ENCODE peak calls at places on chromosomes 1 and 21, in eight cellular contexts. One of them, this sample, is unnamed.

GRCh38 chr1:36284517-36284916 is 21.7 kb upstream of the SH3D21 start:
- DNase-seq in GM23338: no peak
- DNase-seq in epithelial cell of esophagus: no peak
- DNase-seq in dorsolateral prefrontal cortex: no peak
- DNase-seq in natural killer cell: no peak
- DNase-seq in RWPE1: no peak
- DNase-seq in HCT116: no peak
- DNase-seq in fibroblast of the aortic adventitia: no peak
- DNase-seq in this sample: no peak

GRCh38 chr1:200207711-200208126 is 180.2 kb downstream of the NR5A2 start:
- DNase-seq in fibroblast of the aortic adventitia: no peak
- DNase-seq in natural killer cell: no peak
- DNase-seq in epithelial cell of esophagus: peak
- DNase-seq in RWPE1: no peak
- DNase-seq in HCT116: no peak
- DNase-seq in GM23338: no peak
- DNase-seq in dorsolateral prefrontal cortex: no peak
- DNase-seq in this sample: peak

GRCh38 chr1:5648410-5649165 is 343.6 kb downstream of the NPHP4 start:
- DNase-seq in natural killer cell: no peak
- DNase-seq in dorsolateral prefrontal cortex: no peak
- DNase-seq in epithelial cell of esophagus: peak
- DNase-seq in fibroblast of the aortic adventitia: no peak
- DNase-seq in GM23338: no peak
- DNase-seq in RWPE1: no peak
- DNase-seq in HCT116: no peak
- DNase-seq in this sample: no peak

GRCh38 chr21:23152130-23152529 is 2153.9 kb downstream of the NCAM2 start:
- DNase-seq in natural killer cell: no peak
- DNase-seq in dorsolateral prefrontal cortex: no peak
- DNase-seq in GM23338: no peak
- DNase-seq in fibroblast of the aortic adventitia: no peak
- DNase-seq in HCT116: no peak
- DNase-seq in RWPE1: no peak
- DNase-seq in epithelial cell of esophagus: no peak
- DNase-seq in this sample: no peak

GRCh38 chr1:212752934-212753497 is 38.6 kb downstream of the NSL1 start:
- DNase-seq in RWPE1: no peak
- DNase-seq in HCT116: no peak
- DNase-seq in fibroblast of the aortic adventitia: peak
- DNase-seq in GM23338: no peak
- DNase-seq in epithelial cell of esophagus: no peak
- DNase-seq in natural killer cell: no peak
- DNase-seq in dorsolateral prefrontal cortex: no peak
- DNase-seq in this sample: no peak

GRCh38 chr1:231359113-231359512 is 21.0 kb downstream of the SPRTN start:
- DNase-seq in fibroblast of the aortic adventitia: peak
- DNase-seq in dorsolateral prefrontal cortex: no peak
- DNase-seq in HCT116: no peak
- DNase-seq in RWPE1: no peak
- DNase-seq in epithelial cell of esophagus: peak
- DNase-seq in natural killer cell: no peak
- DNase-seq in GM23338: no peak
- DNase-seq in this sample: peak

GRCh38 chr1:30781906-30782305 is 24.3 kb upstream of the LAPTM5 start:
- DNase-seq in dorsolateral prefrontal cortex: no peak
- DNase-seq in natural killer cell: no peak
- DNase-seq in GM23338: no peak
- DNase-seq in HCT116: no peak
- DNase-seq in fibroblast of the aortic adventitia: no peak
- DNase-seq in RWPE1: no peak
- DNase-seq in epithelial cell of esophagus: no peak
- DNase-seq in this sample: no peak

GRCh38 chr1:165686121-165686970 is 12.0 kb downstream of the ALDH9A1 start:
- DNase-seq in fibroblast of the aortic adventitia: no peak
- DNase-seq in HCT116: no peak
- DNase-seq in dorsolateral prefrontal cortex: no peak
- DNase-seq in natural killer cell: no peak
- DNase-seq in epithelial cell of esophagus: no peak
- DNase-seq in GM23338: peak
- DNase-seq in RWPE1: no peak
- DNase-seq in this sample: no peak

GRCh38 chr1:102941364-102941947 is 166.9 kb downstream of the COL11A1 start:
- DNase-seq in fibroblast of the aortic adventitia: no peak
- DNase-seq in HCT116: no peak
- DNase-seq in natural killer cell: no peak
- DNase-seq in RWPE1: peak
- DNase-seq in epithelial cell of esophagus: peak
- DNase-seq in GM23338: peak
- DNase-seq in dorsolateral prefrontal cortex: no peak
- DNase-seq in this sample: peak

GRCh38 chr21:38254970-38255369 is 1.8 kb upstream of the KCNJ15 start:
- DNase-seq in fibroblast of the aortic adventitia: no peak
- DNase-seq in natural killer cell: no peak
- DNase-seq in epithelial cell of esophagus: no peak
- DNase-seq in RWPE1: no peak
- DNase-seq in GM23338: no peak
- DNase-seq in dorsolateral prefrontal cortex: no peak
- DNase-seq in HCT116: no peak
- DNase-seq in this sample: no peak

GRCh38 chr1:91830242-91831131 is 55.5 kb downstream of the TGFBR3 start:
- DNase-seq in natural killer cell: no peak
- DNase-seq in HCT116: no peak
- DNase-seq in epithelial cell of esophagus: peak
- DNase-seq in fibroblast of the aortic adventitia: peak
- DNase-seq in GM23338: no peak
- DNase-seq in RWPE1: no peak
- DNase-seq in dorsolateral prefrontal cortex: peak
- DNase-seq in this sample: peak

GRCh38 chr1:35537788-35538187 is 19.4 kb downstream of the KIAA0319L start:
- DNase-seq in fibroblast of the aortic adventitia: no peak
- DNase-seq in natural killer cell: no peak
- DNase-seq in HCT116: no peak
- DNase-seq in GM23338: no peak
- DNase-seq in dorsolateral prefrontal cortex: no peak
- DNase-seq in epithelial cell of esophagus: no peak
- DNase-seq in RWPE1: no peak
- DNase-seq in this sample: no peak

GRCh38 chr1:192983349-192983980 is 75.7 kb downstream of the UCHL5 start:
- DNase-seq in GM23338: no peak
- DNase-seq in fibroblast of the aortic adventitia: no peak
- DNase-seq in dorsolateral prefrontal cortex: no peak
- DNase-seq in epithelial cell of esophagus: peak
- DNase-seq in HCT116: no peak
- DNase-seq in RWPE1: peak
- DNase-seq in natural killer cell: no peak
- DNase-seq in this sample: no peak

GRCh38 chr1:13828454-13829151 is 128.6 kb downstream of the PRDM2 start:
- DNase-seq in RWPE1: peak
- DNase-seq in HCT116: peak
- DNase-seq in natural killer cell: no peak
- DNase-seq in epithelial cell of esophagus: peak
- DNase-seq in fibroblast of the aortic adventitia: no peak
- DNase-seq in dorsolateral prefrontal cortex: no peak
- DNase-seq in GM23338: peak
- DNase-seq in this sample: no peak

GRCh38 chr1:33257759-33258712 is 1.7 kb downstream of the ZNF362 start:
- DNase-seq in GM23338: no peak
- DNase-seq in natural killer cell: no peak
- DNase-seq in epithelial cell of esophagus: peak
- DNase-seq in fibroblast of the aortic adventitia: peak
- DNase-seq in RWPE1: no peak
- DNase-seq in HCT116: no peak
- DNase-seq in dorsolateral prefrontal cortex: no peak
- DNase-seq in this sample: no peak

GRCh38 chr1:28751315-28752056 is 14.7 kb downstream of the YTHDF2 start:
- DNase-seq in GM23338: no peak
- DNase-seq in fibroblast of the aortic adventitia: peak
- DNase-seq in HCT116: no peak
- DNase-seq in natural killer cell: no peak
- DNase-seq in RWPE1: peak
- DNase-seq in dorsolateral prefrontal cortex: no peak
- DNase-seq in epithelial cell of esophagus: peak
- DNase-seq in this sample: peak

GRCh38 chr1:241847796-241848668 is at the start of gene EXO1:
- DNase-seq in dorsolateral prefrontal cortex: peak
- DNase-seq in RWPE1: peak
- DNase-seq in fibroblast of the aortic adventitia: peak
- DNase-seq in epithelial cell of esophagus: peak
- DNase-seq in natural killer cell: peak
- DNase-seq in GM23338: peak
- DNase-seq in HCT116: peak
- DNase-seq in this sample: peak

GRCh38 chr1:19325368-19325957 is 13.3 kb downstream of the SLC66A1 start:
- DNase-seq in fibroblast of the aortic adventitia: no peak
- DNase-seq in epithelial cell of esophagus: no peak
- DNase-seq in RWPE1: no peak
- DNase-seq in GM23338: no peak
- DNase-seq in dorsolateral prefrontal cortex: no peak
- DNase-seq in HCT116: no peak
- DNase-seq in natural killer cell: no peak
- DNase-seq in this sample: no peak

GRCh38 chr1:17653728-17654351 is 101.3 kb upstream of the ACTL8 start:
- DNase-seq in RWPE1: peak
- DNase-seq in GM23338: peak
- DNase-seq in natural killer cell: no peak
- DNase-seq in dorsolateral prefrontal cortex: peak
- DNase-seq in epithelial cell of esophagus: peak
- DNase-seq in fibroblast of the aortic adventitia: peak
- DNase-seq in HCT116: no peak
- DNase-seq in this sample: peak

GRCh38 chr1:2529776-2530500 is at the start of gene HES5:
- DNase-seq in dorsolateral prefrontal cortex: peak
- DNase-seq in natural killer cell: no peak
- DNase-seq in fibroblast of the aortic adventitia: no peak
- DNase-seq in RWPE1: no peak
- DNase-seq in HCT116: no peak
- DNase-seq in GM23338: peak
- DNase-seq in epithelial cell of esophagus: no peak
- DNase-seq in this sample: no peak

GRCh38 chr1:2532485-2533160 is 2.6 kb upstream of the HES5 start:
- DNase-seq in GM23338: no peak
- DNase-seq in RWPE1: no peak
- DNase-seq in epithelial cell of esophagus: no peak
- DNase-seq in fibroblast of the aortic adventitia: no peak
- DNase-seq in dorsolateral prefrontal cortex: no peak
- DNase-seq in natural killer cell: no peak
- DNase-seq in HCT116: no peak
- DNase-seq in this sample: no peak

GRCh38 chr1:2528611-2528965 is 1.5 kb downstream of the HES5 start:
- DNase-seq in epithelial cell of esophagus: no peak
- DNase-seq in HCT116: no peak
- DNase-seq in RWPE1: no peak
- DNase-seq in natural killer cell: no peak
- DNase-seq in fibroblast of the aortic adventitia: no peak
- DNase-seq in dorsolateral prefrontal cortex: no peak
- DNase-seq in GM23338: no peak
- DNase-seq in this sample: no peak

GRCh38 chr1:2528966-2529750 is 905 bp downstream of the HES5 start:
- DNase-seq in GM23338: peak
- DNase-seq in dorsolateral prefrontal cortex: no peak
- DNase-seq in epithelial cell of esophagus: no peak
- DNase-seq in fibroblast of the aortic adventitia: no peak
- DNase-seq in natural killer cell: peak
- DNase-seq in RWPE1: no peak
- DNase-seq in HCT116: no peak
- DNase-seq in this sample: no peak

GRCh38 chr1:2530501-2531361 is 668 bp upstream of the HES5 start:
- DNase-seq in HCT116: no peak
- DNase-seq in epithelial cell of esophagus: peak
- DNase-seq in fibroblast of the aortic adventitia: no peak
- DNase-seq in dorsolateral prefrontal cortex: peak
- DNase-seq in natural killer cell: no peak
- DNase-seq in RWPE1: no peak
- DNase-seq in GM23338: no peak
- DNase-seq in this sample: peak
- TF ChIP-seq CTCF in HCT116: no peak
- TF ChIP-seq CTCF in epithelial cell of esophagus: peak
- TF ChIP-seq CTCF in fibroblast of the aortic adventitia: no peak
- TF ChIP-seq CTCF in dorsolateral prefrontal cortex: no peak
- TF ChIP-seq CTCF in natural killer cell: no peak
- TF ChIP-seq CTCF in RWPE1: no peak
- TF ChIP-seq CTCF in GM23338: no peak
- TF ChIP-seq CTCF in this sample: peak

GRCh38 chr1:116668277-116668676 is 744 bp upstream of the IGSF3 start:
- DNase-seq in dorsolateral prefrontal cortex: no peak
- DNase-seq in GM23338: no peak
- DNase-seq in RWPE1: no peak
- DNase-seq in natural killer cell: no peak
- DNase-seq in fibroblast of the aortic adventitia: no peak
- DNase-seq in HCT116: no peak
- DNase-seq in epithelial cell of esophagus: no peak
- DNase-seq in this sample: no peak
- TF ChIP-seq CTCF in dorsolateral prefrontal cortex: no peak
- TF ChIP-seq CTCF in GM23338: no peak
- TF ChIP-seq CTCF in RWPE1: no peak
- TF ChIP-seq CTCF in natural killer cell: no peak
- TF ChIP-seq CTCF in fibroblast of the aortic adventitia: no peak
- TF ChIP-seq CTCF in HCT116: no peak
- TF ChIP-seq CTCF in epithelial cell of esophagus: no peak
- TF ChIP-seq CTCF in this sample: no peak

GRCh38 chr1:3679098-3679555 is 26.8 kb downstream of the TP73 start:
- DNase-seq in RWPE1: no peak
- DNase-seq in fibroblast of the aortic adventitia: no peak
- DNase-seq in GM23338: no peak
- DNase-seq in HCT116: no peak
- DNase-seq in epithelial cell of esophagus: no peak
- DNase-seq in natural killer cell: no peak
- DNase-seq in dorsolateral prefrontal cortex: no peak
- DNase-seq in this sample: no peak

GRCh38 chr1:3675436-3675835 is 23.1 kb downstream of the TP73 start:
- DNase-seq in dorsolateral prefrontal cortex: no peak
- DNase-seq in RWPE1: no peak
- DNase-seq in fibroblast of the aortic adventitia: no peak
- DNase-seq in HCT116: no peak
- DNase-seq in epithelial cell of esophagus: no peak
- DNase-seq in GM23338: no peak
- DNase-seq in natural killer cell: no peak
- DNase-seq in this sample: no peak

GRCh38 chr1:3678361-3679097 is 26.2 kb downstream of the TP73 start:
- DNase-seq in dorsolateral prefrontal cortex: no peak
- DNase-seq in natural killer cell: no peak
- DNase-seq in GM23338: peak
- DNase-seq in HCT116: no peak
- DNase-seq in RWPE1: no peak
- DNase-seq in epithelial cell of esophagus: peak
- DNase-seq in fibroblast of the aortic adventitia: no peak
- DNase-seq in this sample: no peak

GRCh38 chr1:3677411-3677944 is 25.2 kb downstream of the TP73 start:
- DNase-seq in RWPE1: no peak
- DNase-seq in epithelial cell of esophagus: no peak
- DNase-seq in HCT116: no peak
- DNase-seq in dorsolateral prefrontal cortex: no peak
- DNase-seq in GM23338: no peak
- DNase-seq in fibroblast of the aortic adventitia: no peak
- DNase-seq in natural killer cell: no peak
- DNase-seq in this sample: no peak

GRCh38 chr1:3676581-3677410 is 24.5 kb downstream of the TP73 start:
- DNase-seq in natural killer cell: no peak
- DNase-seq in RWPE1: no peak
- DNase-seq in epithelial cell of esophagus: no peak
- DNase-seq in dorsolateral prefrontal cortex: no peak
- DNase-seq in HCT116: no peak
- DNase-seq in GM23338: no peak
- DNase-seq in fibroblast of the aortic adventitia: no peak
- DNase-seq in this sample: no peak
- TF ChIP-seq CTCF in natural killer cell: no peak
- TF ChIP-seq CTCF in RWPE1: no peak
- TF ChIP-seq CTCF in epithelial cell of esophagus: no peak
- TF ChIP-seq CTCF in dorsolateral prefrontal cortex: no peak
- TF ChIP-seq CTCF in HCT116: no peak
- TF ChIP-seq CTCF in GM23338: no peak
- TF ChIP-seq CTCF in fibroblast of the aortic adventitia: no peak
- TF ChIP-seq CTCF in this sample: no peak

GRCh38 chr1:86146566-86146965 is 10.0 kb downstream of the COL24A1 start:
- DNase-seq in natural killer cell: no peak
- DNase-seq in fibroblast of the aortic adventitia: no peak
- DNase-seq in RWPE1: no peak
- DNase-seq in dorsolateral prefrontal cortex: no peak
- DNase-seq in HCT116: no peak
- DNase-seq in epithelial cell of esophagus: no peak
- DNase-seq in GM23338: no peak
- DNase-seq in this sample: no peak
- TF ChIP-seq CTCF in natural killer cell: no peak
- TF ChIP-seq CTCF in fibroblast of the aortic adventitia: no peak
- TF ChIP-seq CTCF in RWPE1: peak
- TF ChIP-seq CTCF in dorsolateral prefrontal cortex: no peak
- TF ChIP-seq CTCF in HCT116: no peak
- TF ChIP-seq CTCF in epithelial cell of esophagus: peak
- TF ChIP-seq CTCF in GM23338: peak
- TF ChIP-seq CTCF in this sample: peak